ENCODE peak calls at places on chromosome 15, in four cellular contexts. E is GM12878, Z is HL-60, I is K562. H is an unnamed sample.

GRCh38 chr15:58340176-58340575 is 91.6 kb upstream of the LIPC start:
- DNase-seq in Z (no peak), E (no peak), I (no peak), H (no peak)

GRCh38 chr15:96052154-96052553 is 278.3 kb upstream of the NR2F2 start:
- DNase-seq in I (no peak), Z (no peak), E (no peak), H (no peak)

GRCh38 chr15:53746101-53746500 is 13.4 kb downstream of the WDR72 start:
- DNase-seq in E (no peak), Z (no peak), I (no peak), H (no peak)

GRCh38 chr15:70526221-70526973 is 237.0 kb downstream of the UACA start:
- DNase-seq in E (no peak), I (no peak), Z (no peak), H (no peak)

GRCh38 chr15:79943820-79944219 is 27.2 kb downstream of the BCL2A1 start:
- DNase-seq in Z (no peak), I (no peak), E (no peak), H (peak)

GRCh38 chr15:70670680-70671079 is 92.7 kb downstream of the UACA start:
- DNase-seq in I (no peak), E (no peak), Z (no peak), H (no peak)

GRCh38 chr15:65653341-65653740 is 31.6 kb downstream of the SLC24A1 start:
- DNase-seq in E (no peak), I (no peak), Z (no peak), H (no peak)

GRCh38 chr15:69576948-69577351 is 124.3 kb downstream of the RPLP1 start:
- DNase-seq in Z (no peak), E (no peak), I (no peak), H (no peak)

GRCh38 chr15:37824717-37825382 is 109.6 kb upstream of the TMCO5A start:
- DNase-seq in E (no peak), Z (peak), I (peak), H (no peak)

GRCh38 chr15:64813075-64813474 is 12.4 kb downstream of the PIF1 start:
- DNase-seq in E (no peak), I (peak), Z (peak), H (peak)

GRCh38 chr15:62391565-62392262 is 226.6 kb upstream of the C2CD4B start:
- DNase-seq in Z (peak), I (peak), E (no peak), H (peak)

GRCh38 chr15:73996939-73997338 is 2.4 kb downstream of the PML start:
- DNase-seq in E (no peak), I (peak), Z (peak), H (no peak)
- TF ChIP-seq SPI1 in E (no peak), I (no peak), Z (no peak), H (no peak)

DNA sequence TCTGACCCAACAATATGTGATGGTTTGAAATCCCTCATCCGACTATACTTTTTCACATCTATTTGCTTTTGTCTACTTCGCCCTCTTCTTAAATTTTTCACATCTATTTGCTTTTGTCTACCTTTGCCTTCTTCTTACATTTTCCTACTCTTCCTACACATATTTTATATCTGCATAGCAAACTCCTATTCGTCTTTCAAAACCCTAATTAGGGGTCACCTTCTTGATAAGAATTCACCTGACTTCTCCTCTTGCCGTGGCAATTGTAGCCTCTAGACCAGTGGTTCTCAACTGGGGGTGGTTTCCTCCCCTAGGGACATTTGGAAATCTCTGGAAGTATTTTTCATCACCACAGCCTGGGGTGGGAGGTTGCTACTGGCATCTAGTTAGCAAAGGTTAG is 607.4 kb downstream of the NTRK3 start:
- DNase-seq in Z (no peak), I (no peak), E (no peak), H (no peak)
- TF ChIP-seq POLR2AphosphoS5 in Z (no peak), I (no peak), E (no peak), H (no peak)

GRCh38 chr15:63504247-63504978 is at the start of gene USP3:
- DNase-seq in Z (peak), E (no peak), I (peak), H (peak)

GRCh38 chr15:63502843-63503738 is 1.3 kb upstream of the USP3 start:
- DNase-seq in Z (peak), E (peak), I (peak), H (peak)

GRCh38 chr15:63502137-63502801 is 2.1 kb upstream of the USP3 start:
- DNase-seq in E (no peak), Z (no peak), I (no peak), H (no peak)

GRCh38 chr15:63504979-63505841 is 817 bp downstream of the USP3 start:
- DNase-seq in I (peak), Z (peak), E (no peak), H (no peak)

GRCh38 chr15:63503739-63504246 is 600 bp upstream of the USP3 start:
- DNase-seq in I (peak), Z (peak), E (no peak), H (no peak)
- TF ChIP-seq SPI1 in I (peak), Z (no peak), E (no peak), H (peak)

DNA sequence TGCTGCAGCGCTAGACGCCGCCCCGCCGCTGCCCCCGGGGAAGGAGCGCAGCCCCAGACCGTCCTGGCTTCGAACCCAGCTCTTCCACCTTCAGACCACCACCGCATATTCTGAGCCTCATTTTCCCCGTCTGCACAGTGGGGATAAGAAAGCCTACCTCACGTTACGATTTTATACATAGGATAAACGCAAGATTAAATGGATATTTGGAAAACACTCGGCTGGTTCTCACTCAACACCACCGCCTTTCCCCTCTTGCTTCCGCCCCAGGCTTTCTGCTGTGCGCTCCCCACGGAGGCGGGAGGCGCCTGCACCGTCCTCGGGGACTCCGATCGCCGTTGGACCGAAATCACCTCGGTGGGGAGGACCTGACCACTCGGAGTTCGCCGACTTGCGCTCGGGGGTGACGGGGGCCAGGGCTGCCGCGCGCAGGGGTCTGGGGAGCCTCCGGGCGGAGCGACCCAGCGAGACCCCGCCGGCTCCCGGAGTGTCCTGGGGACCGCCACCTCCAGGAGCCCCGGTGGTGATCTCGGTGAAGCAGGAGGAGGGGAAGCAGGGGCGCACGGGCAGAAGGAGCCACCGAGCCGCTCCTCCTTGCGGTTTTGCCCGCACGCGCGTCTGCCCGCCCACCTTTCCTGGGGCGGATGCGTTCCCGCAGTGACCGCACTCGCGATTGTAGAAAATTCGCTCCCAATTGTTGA is 4.0 kb downstream of the FBXL22 start:
- DNase-seq in E (no peak), Z (peak), I (no peak), H (peak)
- TF ChIP-seq POLR2AphosphoS5 in E (peak), Z (peak), I (no peak), H (peak)

GRCh38 chr15:92633001-92633400 is 22.6 kb downstream of the FAM174B start:
- DNase-seq in E (no peak), I (no peak), Z (no peak), H (no peak)

GRCh38 chr15:92636401-92636949 is 19.1 kb downstream of the FAM174B start:
- DNase-seq in E (no peak), Z (no peak), I (no peak), H (no peak)

GRCh38 chr15:92633418-92633817 is 22.2 kb downstream of the FAM174B start:
- DNase-seq in I (no peak), E (no peak), Z (no peak), H (no peak)

GRCh38 chr15:92634046-92634445 is 21.5 kb downstream of the FAM174B start:
- DNase-seq in Z (no peak), E (no peak), I (no peak), H (no peak)

GRCh38 chr15:92634641-92635272 is 20.8 kb downstream of the FAM174B start:
- DNase-seq in I (no peak), E (no peak), Z (no peak), H (no peak)
- TF ChIP-seq SPI1 in I (no peak), E (no peak), Z (no peak), H (no peak)

GRCh38 chr15:99143655-99144610 is 39.1 kb downstream of the SYNM start:
- DNase-seq in E (no peak), I (no peak), Z (no peak), H (no peak)
- TF ChIP-seq POLR2AphosphoS5 in E (no peak), I (no peak), Z (no peak), H (no peak)

H was measured in GM12891.